ENCODE peak calls at places on chromosomes 13 and 19, in ten cellular contexts. K is tibial nerve, D is prostate gland, P is body of pancreas, M is spleen, H is breast epithelium, V is uterus, O is stomach, I is heart left ventricle, R is endothelial cell of umbilical vein. L is an unnamed sample.

GRCh38 chr19:11781295-11782057 is 14.7 kb downstream of the ZNF441 start:
- DNase-seq in V (no peak), H (no peak), M (no peak), K (no peak), O (no peak), P (no peak), D (no peak), R (no peak), I (no peak), L (no peak)

GRCh38 chr13:50123862-50124535 is 108.8 kb downstream of the KCNRG start:
- DNase-seq in V (peak; percentile 72), H (peak; percentile 67), O (peak; percentile 79), P (peak; percentile 79), R (peak; percentile 95), M (no peak), K (peak; percentile 69), D (peak; percentile 63), I (peak; percentile 85), L (peak; percentile 98)

GRCh38 chr19:39498262-39499081 is at the start of gene DLL3:
- DNase-seq in V (no peak), O (no peak), R (peak; percentile 34), P (no peak), H (no peak), M (no peak), K (no peak), I (no peak), D (no peak), L (no peak)

GRCh38 chr13:79936368-79937136 is 404.4 kb downstream of the SPRY2 start:
- DNase-seq in H (no peak), M (no peak), V (no peak), O (no peak), P (peak; percentile 31), D (peak; percentile 9), R (peak; percentile 100), I (peak; percentile 25), K (peak; percentile 25), L (no peak)

GRCh38 chr19:406121-406711 is 2.7 kb downstream of the C2CD4C start:
- DNase-seq in P (no peak), D (no peak), H (peak; percentile 48), M (peak; percentile 60), V (no peak), I (no peak), K (no peak), O (no peak), R (no peak), L (no peak)

GRCh38 chr19:43634877-43635560 is 4.6 kb downstream of the CADM4 start:
- DNase-seq in D (no peak), K (no peak), I (no peak), V (no peak), H (no peak), O (no peak), M (no peak), P (no peak), R (no peak), L (no peak)

GRCh38 chr13:98214707-98215106 is 37.6 kb upstream of the RNF113B start:
- DNase-seq in K (no peak), D (peak; percentile 82), I (no peak), M (no peak), O (peak; percentile 72), V (no peak), R (no peak), P (peak; percentile 31), H (no peak), L (no peak)

GRCh38 chr19:56917998-56918397 is 77.5 kb upstream of the PEG3 start:
- DNase-seq in D (no peak), V (no peak), M (no peak), H (no peak), R (no peak), O (no peak), I (no peak), P (no peak), K (no peak), L (no peak)

GRCh38 chr19:10566408-10566657 is 523 bp upstream of the KRI1 start:
- DNase-seq in V (no peak), I (no peak), M (no peak), H (no peak), D (no peak), K (no peak), O (no peak), R (no peak), P (no peak), L (no peak)

GRCh38 chr13:60433505-60433904 is 36.5 kb downstream of the TDRD3 start:
- DNase-seq in R (peak; percentile 39), H (no peak), O (no peak), K (no peak), P (no peak), M (no peak), D (no peak), V (no peak), I (no peak), L (no peak)

GRCh38 chr13:43666403-43666802 is 120.4 kb downstream of the ENOX1 start:
- DNase-seq in D (no peak), M (no peak), O (no peak), K (no peak), P (no peak), H (no peak), V (no peak), I (no peak), R (no peak), L (no peak)

DNA sequence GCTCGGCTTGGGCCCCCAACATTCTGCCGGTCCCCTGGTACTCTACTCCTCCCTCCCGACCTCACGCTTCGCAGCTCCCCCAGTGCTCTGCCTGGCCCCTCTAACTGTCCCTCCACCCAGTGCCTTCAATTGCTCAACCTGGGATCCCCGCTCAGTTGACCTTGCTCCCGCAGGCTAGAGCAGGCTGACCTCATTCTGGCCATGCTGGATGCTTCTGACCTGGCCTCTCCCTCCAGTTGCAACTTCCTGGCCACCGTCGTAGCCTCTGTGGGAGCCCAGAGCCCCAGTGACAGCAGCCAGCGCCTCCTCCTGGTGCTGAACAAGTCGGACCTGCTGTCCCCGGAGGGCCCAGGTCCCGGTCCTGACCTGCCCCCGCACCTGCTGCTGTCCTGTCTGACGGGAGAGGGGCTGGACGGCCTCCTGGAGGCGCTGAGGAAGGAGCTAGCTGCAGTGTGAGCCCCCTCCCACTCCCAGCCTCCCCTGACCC is 3.6 kb downstream of the GTPBP3 start:
- DNase-seq in V (no peak), K (no peak), I (no peak), P (no peak), D (no peak), M (no peak), R (no peak), O (no peak), H (no peak), L (no peak)
- TF ChIP-seq POLR2A in V (no peak), K (no peak), I (no peak), P (no peak), D (no peak), M (no peak), R (no peak), O (no peak), H (no peak), L (no peak)

DNA sequence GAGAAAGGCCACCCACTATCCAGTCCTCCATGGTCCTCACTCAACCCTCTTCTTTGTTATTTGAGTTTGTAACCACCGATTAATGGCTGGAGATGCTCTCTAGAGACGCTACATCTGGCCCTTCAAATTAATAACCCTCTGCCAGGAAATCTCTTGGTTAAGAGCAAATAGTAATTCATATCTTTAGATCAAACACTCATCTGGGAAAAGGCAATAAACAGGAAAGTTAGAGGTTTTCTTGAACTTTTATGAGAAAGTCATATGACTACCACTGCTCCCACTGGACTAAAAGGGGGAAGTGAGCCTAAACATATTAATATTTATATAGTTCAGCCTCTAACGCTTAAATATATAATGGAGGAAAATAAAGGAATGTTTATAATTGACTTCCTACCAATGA is 2.9 kb downstream of the TBC1D4 start:
- DNase-seq in R (no peak), D (no peak), K (no peak), P (no peak), H (no peak), O (no peak), I (no peak), V (no peak), M (no peak), L (no peak)
- H3K4me3 ChIP-seq in R (no peak overlapping the region), D (no peak overlapping the region), K (no peak overlapping the region), P (no peak overlapping the region), H (peak overlapping the region; percentile 82), O (no peak overlapping the region), I (peak overlapping the region; percentile 92), V (no peak overlapping the region), M (no peak overlapping the region), L (peak overlapping the region; percentile 12)

DNA sequence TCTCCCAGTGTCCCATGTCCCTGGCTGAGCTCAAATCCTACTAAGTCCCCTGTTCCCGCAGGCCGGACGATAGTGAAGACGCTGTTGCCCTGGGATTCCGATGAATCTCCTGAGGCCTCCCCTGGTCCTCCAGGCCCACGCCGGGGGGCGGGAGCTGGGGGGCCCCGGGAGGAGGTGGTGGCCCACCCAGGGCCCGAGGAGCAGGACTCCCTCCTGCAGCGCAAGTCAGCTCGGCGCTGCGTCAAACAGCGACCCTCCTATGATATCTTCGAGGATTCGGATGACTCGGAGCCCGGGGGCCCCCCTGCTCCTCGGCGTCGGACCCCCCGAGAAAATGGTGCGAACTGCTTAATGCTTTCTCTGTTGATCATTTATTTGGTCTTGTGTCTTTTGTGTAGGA is 5.9 kb downstream of the KMT2B start:
- DNase-seq in K (no peak), I (no peak), V (no peak), R (no peak), D (no peak), O (no peak), P (no peak), M (no peak), H (no peak), L (no peak)
- H3K4me1 ChIP-seq in K (peaks cover 9% of the 10 kb centered on the region), I (no peaks in the 10 kb centered on the region), V (no peaks in the 10 kb centered on the region), R (peaks cover 6% of the 10 kb centered on the region), D (peaks cover 9% of the 10 kb centered on the region), O (peaks cover 12% of the 10 kb centered on the region), P (peaks cover 15% of the 10 kb centered on the region), M (peaks cover 16% of the 10 kb centered on the region), H (peaks cover 10% of the 10 kb centered on the region), L (peaks cover 14% of the 10 kb centered on the region)

GRCh38 chr19:18557474-18558201 is at the start of gene KXD1:
- DNase-seq in H (peak; percentile 93), R (peak; percentile 98), P (peak; percentile 98), V (peak; percentile 96), D (peak; percentile 96), K (peak; percentile 94), I (peak; percentile 99), O (peak; percentile 99), M (peak; percentile 99), L (peak; percentile 98)
- TF ChIP-seq POLR2A in H (peak; percentile 52), R (peak; percentile 66), P (peak; percentile 77), V (peak; percentile 70), D (peak; percentile 84), K (peak; percentile 84), I (peak; percentile 77), O (peak; percentile 54), M (no peak), L (peak; percentile 63)